ENCODE peak calls at places on chromosomes 7 and 10, in eight cellular contexts. One of them, this sample, is unnamed.

GRCh38 chr7:41147651-41148360 is 555.1 kb downstream of the INHBA start:
- DNase-seq in HCT116: no peak
- DNase-seq in brain microvascular endothelial cell: no peak
- DNase-seq in hepatocyte: no peak
- DNase-seq in IMR-90: no peak
- DNase-seq in lower lobe of right lung: no peak
- DNase-seq in ascending aorta: no peak
- DNase-seq in heart right ventricle: no peak
- DNase-seq in this sample: no peak

GRCh38 chr10:129570185-129570584 is 103.1 kb downstream of the MGMT start:
- DNase-seq in HCT116: no peak
- DNase-seq in brain microvascular endothelial cell: no peak
- DNase-seq in hepatocyte: no peak
- DNase-seq in IMR-90: no peak
- DNase-seq in lower lobe of right lung: no peak
- DNase-seq in ascending aorta: no peak
- DNase-seq in heart right ventricle: no peak
- DNase-seq in this sample: no peak

GRCh38 chr7:139589474-139589873 is 66.0 kb downstream of the CLEC2L start:
- DNase-seq in HCT116: no peak
- DNase-seq in brain microvascular endothelial cell: no peak
- DNase-seq in hepatocyte: no peak
- DNase-seq in IMR-90: peak
- DNase-seq in lower lobe of right lung: no peak
- DNase-seq in ascending aorta: no peak
- DNase-seq in heart right ventricle: no peak
- DNase-seq in this sample: peak

GRCh38 chr10:76130892-76131291 is 699.5 kb downstream of the LRMDA start:
- DNase-seq in HCT116: no peak
- DNase-seq in brain microvascular endothelial cell: no peak
- DNase-seq in hepatocyte: no peak
- DNase-seq in IMR-90: no peak
- DNase-seq in lower lobe of right lung: no peak
- DNase-seq in ascending aorta: no peak
- DNase-seq in heart right ventricle: no peak
- DNase-seq in this sample: no peak

GRCh38 chr10:35396560-35397434 is 60.5 kb downstream of the CCNY start:
- DNase-seq in HCT116: no peak
- DNase-seq in brain microvascular endothelial cell: no peak
- DNase-seq in hepatocyte: no peak
- DNase-seq in IMR-90: no peak
- DNase-seq in lower lobe of right lung: no peak
- DNase-seq in ascending aorta: no peak
- DNase-seq in heart right ventricle: no peak
- DNase-seq in this sample: no peak

GRCh38 chr10:44853796-44854195 is 57.3 kb upstream of the TMEM72 start:
- DNase-seq in HCT116: no peak
- DNase-seq in brain microvascular endothelial cell: no peak
- DNase-seq in hepatocyte: no peak
- DNase-seq in IMR-90: no peak
- DNase-seq in lower lobe of right lung: no peak
- DNase-seq in ascending aorta: no peak
- DNase-seq in heart right ventricle: no peak
- DNase-seq in this sample: no peak

GRCh38 chr7:39644170-39644569 is 20.8 kb downstream of the RALA start:
- DNase-seq in HCT116: no peak
- DNase-seq in brain microvascular endothelial cell: peak
- DNase-seq in hepatocyte: no peak
- DNase-seq in IMR-90: peak
- DNase-seq in lower lobe of right lung: no peak
- DNase-seq in ascending aorta: no peak
- DNase-seq in heart right ventricle: no peak
- DNase-seq in this sample: no peak

GRCh38 chr10:70540089-70540788 is 61.7 kb downstream of the PALD1 start:
- DNase-seq in HCT116: no peak
- DNase-seq in brain microvascular endothelial cell: no peak
- DNase-seq in hepatocyte: peak
- DNase-seq in IMR-90: no peak
- DNase-seq in lower lobe of right lung: no peak
- DNase-seq in ascending aorta: no peak
- DNase-seq in heart right ventricle: peak
- DNase-seq in this sample: no peak

GRCh38 chr10:93566435-93567276 is at the start of gene FFAR4:
- DNase-seq in HCT116: no peak
- DNase-seq in brain microvascular endothelial cell: no peak
- DNase-seq in hepatocyte: peak
- DNase-seq in IMR-90: no peak
- DNase-seq in lower lobe of right lung: peak
- DNase-seq in ascending aorta: no peak
- DNase-seq in heart right ventricle: peak
- DNase-seq in this sample: no peak

GRCh38 chr10:130137077-130137448 is 872 bp downstream of the GLRX3 start:
- DNase-seq in HCT116: no peak
- DNase-seq in brain microvascular endothelial cell: peak
- DNase-seq in hepatocyte: peak
- DNase-seq in IMR-90: peak
- DNase-seq in lower lobe of right lung: no peak
- DNase-seq in ascending aorta: no peak
- DNase-seq in heart right ventricle: no peak
- DNase-seq in this sample: no peak

GRCh38 chr10:3757638-3758490 is 27.1 kb downstream of the KLF6 start:
- DNase-seq in HCT116: no peak
- DNase-seq in brain microvascular endothelial cell: no peak
- DNase-seq in hepatocyte: no peak
- DNase-seq in IMR-90: no peak
- DNase-seq in lower lobe of right lung: no peak
- DNase-seq in ascending aorta: peak
- DNase-seq in heart right ventricle: no peak
- DNase-seq in this sample: no peak

GRCh38 chr10:71766717-71767419 is 6.5 kb downstream of the VSIR start:
- DNase-seq in HCT116: peak
- DNase-seq in brain microvascular endothelial cell: peak
- DNase-seq in hepatocyte: peak
- DNase-seq in IMR-90: peak
- DNase-seq in lower lobe of right lung: peak
- DNase-seq in ascending aorta: peak
- DNase-seq in heart right ventricle: peak
- DNase-seq in this sample: no peak

GRCh38 chr7:99001482-99002145 is 123.3 kb downstream of the TRRAP start:
- DNase-seq in HCT116: no peak
- DNase-seq in brain microvascular endothelial cell: peak
- DNase-seq in hepatocyte: no peak
- DNase-seq in IMR-90: no peak
- DNase-seq in lower lobe of right lung: no peak
- DNase-seq in ascending aorta: no peak
- DNase-seq in heart right ventricle: no peak
- DNase-seq in this sample: no peak

GRCh38 chr7:127514499-127514898 is 70.9 kb downstream of the GCC1 start:
- DNase-seq in HCT116: peak
- DNase-seq in brain microvascular endothelial cell: peak
- DNase-seq in hepatocyte: peak
- DNase-seq in IMR-90: peak
- DNase-seq in lower lobe of right lung: no peak
- DNase-seq in ascending aorta: no peak
- DNase-seq in heart right ventricle: no peak
- DNase-seq in this sample: no peak

GRCh38 chr10:132443998-132444876 is 47.2 kb downstream of the PWWP2B start:
- DNase-seq in HCT116: no peak
- DNase-seq in brain microvascular endothelial cell: no peak
- DNase-seq in hepatocyte: peak
- DNase-seq in IMR-90: no peak
- DNase-seq in lower lobe of right lung: no peak
- DNase-seq in ascending aorta: no peak
- DNase-seq in heart right ventricle: no peak
- DNase-seq in this sample: no peak

GRCh38 chr7:100582041-100582579 is 3.8 kb downstream of the LRCH4 start:
- DNase-seq in HCT116: no peak
- DNase-seq in brain microvascular endothelial cell: no peak
- DNase-seq in hepatocyte: no peak
- DNase-seq in IMR-90: no peak
- DNase-seq in lower lobe of right lung: peak
- DNase-seq in ascending aorta: no peak
- DNase-seq in heart right ventricle: no peak
- DNase-seq in this sample: no peak

GRCh38 chr7:104358743-104359142 is 30.3 kb downstream of the LHFPL3 start:
- DNase-seq in HCT116: no peak
- DNase-seq in brain microvascular endothelial cell: no peak
- DNase-seq in hepatocyte: no peak
- DNase-seq in IMR-90: no peak
- DNase-seq in lower lobe of right lung: no peak
- DNase-seq in ascending aorta: no peak
- DNase-seq in heart right ventricle: no peak
- DNase-seq in this sample: no peak

GRCh38 chr7:113118074-113118959 is at the start of gene SMIM30:
- DNase-seq in HCT116: peak
- DNase-seq in brain microvascular endothelial cell: peak
- DNase-seq in hepatocyte: peak
- DNase-seq in IMR-90: peak
- DNase-seq in lower lobe of right lung: peak
- DNase-seq in ascending aorta: peak
- DNase-seq in heart right ventricle: peak
- DNase-seq in this sample: peak

GRCh38 chr7:81873559-81873958 is 103.7 kb upstream of the HGF start:
- DNase-seq in HCT116: no peak
- DNase-seq in brain microvascular endothelial cell: no peak
- DNase-seq in hepatocyte: no peak
- DNase-seq in IMR-90: peak
- DNase-seq in lower lobe of right lung: no peak
- DNase-seq in ascending aorta: no peak
- DNase-seq in heart right ventricle: no peak
- DNase-seq in this sample: no peak

GRCh38 chr7:12686234-12686893 is 1.1 kb upstream of the ARL4A start:
- DNase-seq in HCT116: peak
- DNase-seq in brain microvascular endothelial cell: peak
- DNase-seq in hepatocyte: peak
- DNase-seq in IMR-90: peak
- DNase-seq in lower lobe of right lung: peak
- DNase-seq in ascending aorta: peak
- DNase-seq in heart right ventricle: peak
- DNase-seq in this sample: peak
- H3K4me3 ChIP-seq in HCT116: peak
- H3K4me3 ChIP-seq in brain microvascular endothelial cell: peak
- H3K4me3 ChIP-seq in hepatocyte: peak
- H3K4me3 ChIP-seq in IMR-90: peak
- H3K4me3 ChIP-seq in lower lobe of right lung: peak
- H3K4me3 ChIP-seq in ascending aorta: peak
- H3K4me3 ChIP-seq in heart right ventricle: peak
- H3K4me3 ChIP-seq in this sample: peak

GRCh38 chr7:36132025-36132424 is 21.0 kb upstream of the EEPD1 start:
- DNase-seq in HCT116: no peak
- DNase-seq in brain microvascular endothelial cell: no peak
- DNase-seq in hepatocyte: no peak
- DNase-seq in IMR-90: no peak
- DNase-seq in lower lobe of right lung: no peak
- DNase-seq in ascending aorta: no peak
- DNase-seq in heart right ventricle: no peak
- DNase-seq in this sample: no peak
- TF ChIP-seq CTCF in HCT116: peak
- TF ChIP-seq CTCF in brain microvascular endothelial cell: no peak
- TF ChIP-seq CTCF in hepatocyte: no peak
- TF ChIP-seq CTCF in IMR-90: no peak
- TF ChIP-seq CTCF in lower lobe of right lung: no peak
- TF ChIP-seq CTCF in ascending aorta: no peak
- TF ChIP-seq CTCF in heart right ventricle: peak
- TF ChIP-seq CTCF in this sample: no peak

DNA sequence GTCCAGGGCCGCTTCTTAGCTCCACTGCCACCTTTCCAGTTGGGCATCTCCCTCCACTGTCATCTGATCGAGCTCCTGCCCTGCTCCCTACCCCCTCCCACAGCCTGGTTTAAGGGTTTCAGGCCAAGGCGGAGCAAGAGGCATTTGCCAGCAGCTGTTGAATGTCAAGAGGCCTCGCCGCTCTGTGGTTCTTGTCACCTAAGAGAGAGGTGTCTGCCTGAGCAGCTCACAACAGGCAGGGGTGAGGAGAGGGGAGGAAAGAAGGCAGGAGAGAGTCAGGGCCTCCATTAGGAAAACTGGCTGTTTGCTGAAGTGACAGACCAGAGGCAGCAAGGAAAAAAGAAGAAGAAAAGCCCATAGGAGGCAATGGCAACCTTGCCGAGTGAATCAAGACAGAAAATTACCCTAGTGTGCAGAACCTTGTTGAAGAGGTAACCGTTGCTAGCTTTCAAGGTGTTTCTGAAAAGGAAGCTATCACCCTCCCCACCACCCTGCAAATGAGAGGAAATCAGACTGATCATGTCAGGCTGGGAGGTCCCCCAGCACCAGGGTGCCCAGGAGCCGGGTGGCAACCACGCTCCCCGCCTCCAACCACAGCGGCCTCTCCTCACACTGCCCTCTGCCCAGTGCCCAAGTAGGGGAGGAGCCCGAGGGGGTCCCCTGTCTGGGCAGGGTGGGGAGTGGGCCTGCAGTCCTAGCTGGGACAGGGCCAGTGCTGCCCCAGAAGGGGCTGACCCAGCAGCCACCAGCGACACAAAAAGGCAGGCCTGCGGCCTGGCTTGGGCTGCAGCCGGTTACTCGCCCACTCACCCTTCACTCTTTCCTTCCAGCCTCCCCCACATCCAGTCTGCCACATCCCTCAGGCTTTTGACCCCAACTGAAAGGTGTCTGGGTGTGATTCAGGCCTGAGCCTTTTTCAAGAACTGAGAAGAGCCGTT is 7.1 kb downstream of the GATA3 start:
- DNase-seq in HCT116: no peak
- DNase-seq in brain microvascular endothelial cell: no peak
- DNase-seq in hepatocyte: no peak
- DNase-seq in IMR-90: no peak
- DNase-seq in lower lobe of right lung: no peak
- DNase-seq in ascending aorta: no peak
- DNase-seq in heart right ventricle: no peak
- DNase-seq in this sample: no peak
- H3K27ac ChIP-seq in HCT116: no peak
- H3K27ac ChIP-seq in brain microvascular endothelial cell: no peak
- H3K27ac ChIP-seq in hepatocyte: no peak
- H3K27ac ChIP-seq in IMR-90: no peak
- H3K27ac ChIP-seq in lower lobe of right lung: no peak
- H3K27ac ChIP-seq in ascending aorta: no peak
- H3K27ac ChIP-seq in heart right ventricle: no peak
- H3K27ac ChIP-seq in this sample: no peak

DNA sequence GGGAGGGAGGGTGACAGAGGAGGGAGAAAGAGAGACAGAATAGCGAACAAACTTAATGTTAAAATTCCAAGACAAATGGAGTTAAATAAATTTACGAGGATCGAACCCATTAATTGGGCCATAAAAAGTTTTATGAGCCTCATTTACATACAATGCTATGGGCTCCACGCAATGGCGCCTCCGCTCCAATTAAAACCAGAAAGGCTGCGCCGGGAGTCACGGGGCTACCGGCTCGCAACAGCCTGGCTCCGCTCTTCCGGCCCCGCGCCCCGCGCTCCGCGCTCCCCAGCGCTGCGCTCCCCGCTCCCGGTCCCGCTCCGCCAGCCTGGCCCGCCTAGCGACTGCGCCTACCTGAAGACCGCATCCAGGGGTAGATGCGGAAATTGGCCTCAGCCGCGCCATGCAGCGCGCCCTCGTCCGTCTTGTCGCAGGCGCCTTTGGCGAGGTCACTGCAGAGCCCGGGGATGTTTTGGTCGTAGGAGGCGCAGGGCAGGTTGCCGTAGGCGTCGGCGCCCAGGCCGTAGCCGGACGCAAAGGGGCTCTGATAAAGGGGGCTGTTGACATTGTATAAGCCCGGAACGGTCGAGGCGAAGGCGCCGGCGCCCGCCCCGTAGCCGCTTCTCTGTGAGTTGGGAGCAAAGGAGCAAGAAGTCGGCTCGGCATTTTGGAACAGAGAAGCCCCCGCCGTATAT is 513 bp downstream of the HOXA7 start:
- DNase-seq in HCT116: no peak
- DNase-seq in brain microvascular endothelial cell: no peak
- DNase-seq in hepatocyte: no peak
- DNase-seq in IMR-90: no peak
- DNase-seq in lower lobe of right lung: no peak
- DNase-seq in ascending aorta: peak
- DNase-seq in heart right ventricle: no peak
- DNase-seq in this sample: peak
- H3K4me3 ChIP-seq in HCT116: peak
- H3K4me3 ChIP-seq in brain microvascular endothelial cell: no peak
- H3K4me3 ChIP-seq in hepatocyte: peak
- H3K4me3 ChIP-seq in IMR-90: peak
- H3K4me3 ChIP-seq in lower lobe of right lung: peak
- H3K4me3 ChIP-seq in ascending aorta: peak
- H3K4me3 ChIP-seq in heart right ventricle: no peak
- H3K4me3 ChIP-seq in this sample: peak

This sample was measured in dorsolateral prefrontal cortex.